ENCODE peak calls at places on chromosomes 1 and 21, in four cellular contexts. F is H9, P is IMR-90, V is H1. C is an unnamed sample.

GRCh38 chr1:111938123-111938522 is 51.3 kb downstream of the KCND3 start:
- DNase-seq in V (no peak), P (no peak), F (no peak), C (no peak)

GRCh38 chr1:67645495-67646144 is 39.4 kb upstream of the GADD45A start:
- DNase-seq in F (no peak), P (no peak), V (no peak), C (no peak)

GRCh38 chr1:143720087-143721023 is 251.4 kb downstream of the FAM72C start:
- DNase-seq in P (peak; percentile 11), F (no peak), V (no peak), C (peak; percentile 90)

GRCh38 chr1:224929335-224930237 is at the start of gene DNAH14:
- DNase-seq in P (peak; percentile 60), V (peak; percentile 49), F (peak; percentile 88), C (peak; percentile 92)

GRCh38 chr1:217660353-217661062 is 29.4 kb downstream of the SPATA17 start:
- DNase-seq in P (peak; percentile 90), F (no peak), V (no peak), C (peak; percentile 13)

GRCh38 chr1:211643324-211644212 is 31.9 kb downstream of the NEK2 start:
- DNase-seq in V (no peak), F (no peak), P (no peak), C (peak; percentile 42)

GRCh38 chr1:91997607-91998195 is 32.1 kb upstream of the EPHX4 start:
- DNase-seq in F (no peak), V (no peak), P (peak; percentile 68), C (peak; percentile 30)

GRCh38 chr1:1616838-1617237 is 1.5 kb downstream of the MIB2 start:
- DNase-seq in V (no peak), P (no peak), F (no peak), C (no peak)

GRCh38 chr1:1295154-1295923 is 12.4 kb downstream of the ACAP3 start:
- DNase-seq in P (no peak), V (no peak), F (no peak), C (no peak)

GRCh38 chr1:9129391-9130041 is 614 bp upstream of the GPR157 start:
- DNase-seq in V (peak; percentile 75), F (peak; percentile 94), P (no peak), C (peak; percentile 92)

GRCh38 chr1:166848193-166848592 is 8.9 kb downstream of the POGK start:
- DNase-seq in P (peak; percentile 11), V (no peak), F (no peak), C (no peak)

GRCh38 chr1:9128520-9129371 is at the start of gene GPR157:
- DNase-seq in P (peak; percentile 61), V (peak; percentile 33), F (peak; percentile 90), C (peak; percentile 73)

GRCh38 chr1:219128957-219129356 is 44.7 kb upstream of the LYPLAL1 start:
- DNase-seq in V (no peak), P (no peak), F (no peak), C (no peak)

GRCh38 chr21:42009831-42010506 is at the start of gene ZBTB21:
- DNase-seq in P (peak; percentile 97), V (peak; percentile 92), F (peak; percentile 97), C (peak; percentile 99)

GRCh38 chr1:217506878-217507277 is 124.0 kb downstream of the GPATCH2 start:
- DNase-seq in V (no peak), P (peak; percentile 60), F (no peak), C (no peak)

GRCh38 chr1:174692313-174692712 is 244.5 kb downstream of the GPR52 start:
- DNase-seq in F (no peak), P (peak; percentile 68), V (no peak), C (peak; percentile 60)

GRCh38 chr1:231162970-231163830 is 1.3 kb downstream of the TRIM67 start:
- DNase-seq in P (no peak), V (no peak), F (no peak), C (no peak)

GRCh38 chr1:20081331-20081810 is 11.4 kb downstream of the PLA2G5 start:
- DNase-seq in V (no peak), F (no peak), P (no peak), C (no peak)

GRCh38 chr21:46347791-46348381 is 23.9 kb downstream of the PCNT start:
- DNase-seq in F (no peak), P (no peak), V (no peak), C (no peak)

GRCh38 chr1:17780916-17781315 is 25.8 kb downstream of the ACTL8 start:
- DNase-seq in V (no peak), F (no peak), P (no peak), C (no peak)
- H3K56ac ChIP-seq in V (no peak overlapping the region), F (no peak overlapping the region), P (no peak overlapping the region), C (no peak overlapping the region)

DNA sequence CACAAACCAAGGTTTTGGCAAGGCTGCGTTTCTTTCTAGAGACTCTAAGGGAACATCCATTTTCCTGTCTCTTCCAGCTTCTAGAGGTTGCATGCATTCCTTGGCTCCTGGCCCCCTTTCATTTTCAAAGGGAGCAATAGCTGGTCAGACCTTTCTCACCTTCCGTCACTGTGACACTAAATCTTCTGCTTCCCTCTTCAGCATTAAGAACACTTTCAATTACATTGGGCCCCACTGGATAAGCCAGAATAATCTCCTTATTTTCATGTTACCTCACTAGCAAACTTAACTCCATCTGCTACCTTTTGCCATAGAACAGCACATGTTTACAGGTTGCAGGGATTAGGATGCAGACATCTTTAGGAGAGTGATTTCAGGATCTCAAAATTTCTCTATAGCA is 221.6 kb upstream of the SGIP1 start:
- DNase-seq in F (no peak), V (no peak), P (no peak), C (no peak)
- H2AK5ac ChIP-seq in F (no peak overlapping the region), V (no peak overlapping the region), P (no peak overlapping the region), C (no peak overlapping the region)

DNA sequence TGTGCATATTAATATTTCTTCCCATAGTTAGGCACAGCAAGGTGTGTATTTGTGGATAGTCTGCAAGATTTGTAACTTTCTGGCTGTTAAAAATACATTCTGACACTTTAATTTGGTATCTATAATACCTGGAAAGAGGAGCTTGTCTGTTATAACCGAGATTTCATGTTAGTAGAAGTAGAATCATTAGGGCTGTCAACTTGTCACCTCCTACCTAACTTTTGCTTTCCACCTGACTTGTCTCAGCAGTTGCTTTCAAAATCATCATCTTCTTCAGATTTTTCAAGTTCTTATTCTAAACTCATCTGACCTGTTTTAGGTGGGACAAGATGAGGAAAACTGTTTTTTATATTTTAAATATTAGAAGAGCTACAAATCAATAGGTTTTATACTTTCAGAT is 11.0 kb downstream of the RWDD3 start:
- DNase-seq in P (no peak), F (no peak), V (no peak), C (no peak)
- H2BK5ac ChIP-seq in P (no peak overlapping the region), F (no peak overlapping the region), V (no peak overlapping the region), C (no peak overlapping the region)

DNA sequence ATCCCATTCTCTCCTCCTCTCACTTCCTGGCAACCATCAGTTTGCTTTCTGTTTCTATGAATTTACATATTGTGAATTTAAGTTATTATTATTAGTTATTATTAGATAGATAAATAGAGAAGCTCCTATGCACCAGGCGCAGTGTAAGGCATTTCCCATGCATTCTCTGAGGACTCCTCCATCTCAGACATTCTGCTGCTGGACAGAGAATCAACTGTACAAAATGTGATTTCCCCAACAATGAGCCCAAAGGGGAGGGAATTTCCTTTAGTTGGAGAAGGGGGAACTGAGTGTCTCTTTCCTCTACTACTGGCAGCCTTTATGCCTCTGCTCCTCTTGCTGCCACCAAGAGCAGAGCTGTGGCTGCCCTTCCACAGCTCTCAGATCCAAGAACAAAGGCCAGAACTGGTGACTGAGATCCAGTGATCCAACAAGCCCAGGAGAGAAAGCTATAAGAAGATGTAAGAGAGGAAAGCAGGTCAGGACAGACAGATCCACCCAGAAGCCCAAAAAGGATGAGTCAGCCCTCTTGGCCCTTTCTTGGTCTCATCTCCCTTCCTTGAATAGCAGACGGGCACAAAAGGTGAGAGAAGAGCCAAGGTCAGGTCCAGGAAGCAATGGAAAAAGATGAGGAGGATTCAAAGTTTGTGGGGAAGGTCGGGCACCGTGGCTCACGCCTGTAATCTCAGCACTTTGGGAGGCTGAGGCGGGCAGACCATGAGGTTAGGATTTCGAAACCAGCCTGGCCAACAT is 3.5 kb upstream of the IVL start:
- DNase-seq in P (no peak), F (no peak), V (no peak), C (no peak)
- H3K56ac ChIP-seq in P (no peak overlapping the region), F (no peak overlapping the region), V (no peak overlapping the region), C (no peak overlapping the region)

GRCh38 chr1:118960026-118960561 is 28.0 kb downstream of the TBX15 start:
- DNase-seq in V (no peak), F (peak; percentile 75), P (no peak), C (no peak)
- H2AK5ac ChIP-seq in V (no peak overlapping the region), F (no peak overlapping the region), P (no peak overlapping the region), C (no peak overlapping the region)

DNA sequence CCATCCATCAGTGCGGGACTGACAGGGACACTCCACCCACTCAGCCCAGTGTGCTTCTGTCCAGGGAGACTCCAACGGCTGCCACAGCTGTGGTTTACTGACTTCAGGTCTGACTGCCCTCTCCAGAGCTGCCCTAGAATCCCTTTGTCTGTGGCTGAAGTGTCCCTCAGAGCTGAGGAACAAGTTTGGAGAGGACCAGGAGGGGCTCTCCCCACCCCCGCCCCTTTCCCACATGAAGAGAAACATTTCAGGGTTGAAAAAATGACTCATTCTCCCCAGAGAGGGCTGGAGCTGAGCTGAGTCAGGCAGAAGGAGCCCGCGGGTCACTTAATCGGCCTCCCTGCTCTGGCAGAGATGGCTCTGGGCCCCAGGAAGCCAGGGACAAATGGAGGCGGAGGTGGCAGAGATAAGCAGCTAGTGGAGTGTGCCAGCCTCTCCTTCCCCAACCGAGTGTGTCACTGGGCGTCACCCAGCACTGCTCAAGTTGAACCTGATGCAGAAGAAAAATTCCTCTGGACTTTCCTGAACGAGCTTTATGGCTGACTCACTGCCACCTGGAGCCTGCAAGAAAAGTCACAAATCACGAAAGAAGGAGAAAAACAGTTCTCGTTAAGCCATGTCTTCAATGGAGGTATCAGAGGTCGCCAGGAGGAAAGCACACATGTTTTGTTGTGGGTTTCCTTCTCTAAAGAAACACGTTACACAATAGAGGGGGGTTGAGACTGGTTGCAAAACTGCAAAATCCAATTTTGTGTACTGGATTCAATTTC is 34.3 kb upstream of the ECE1 start:
- DNase-seq in F (no peak), V (no peak), P (peak; percentile 91), C (peak; percentile 93)
- H2BK5ac ChIP-seq in F (no peak overlapping the region), V (peak overlapping the region; percentile 62), P (peak overlapping the region; percentile 100), C (peak overlapping the region; percentile 91)

DNA sequence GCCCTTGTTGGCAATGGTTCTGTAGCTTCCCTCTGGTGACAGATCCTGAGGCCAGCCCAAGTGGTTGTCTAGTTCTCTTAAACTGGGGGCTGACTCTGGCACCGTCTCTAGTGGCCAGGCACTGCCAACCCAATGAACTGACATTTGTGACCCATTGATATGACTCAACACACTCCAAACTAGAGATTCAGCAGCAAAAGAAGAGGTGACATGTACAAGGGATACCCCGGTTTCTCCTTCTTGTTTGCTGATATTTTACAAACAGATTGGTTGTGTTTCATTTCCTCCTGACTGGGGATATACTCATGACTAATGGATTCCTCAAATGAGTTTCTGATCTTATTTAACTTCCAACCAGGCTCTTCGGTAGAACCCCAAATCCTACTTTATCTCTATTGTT is 65.9 kb upstream of the DNAJC6 start:
- DNase-seq in P (no peak), F (no peak), V (no peak), C (no peak)
- H3K56ac ChIP-seq in P (no peak overlapping the region), F (no peak overlapping the region), V (no peak overlapping the region), C (no peak overlapping the region)